ENCODE peak calls at places on chromosome 14, in nine cellular contexts. C is A549, I is right lobe of liver, F is body of pancreas, H is esophagus muscularis mucosa, T is HCT116, V is uterus, U is IMR-90, L is heart left ventricle. W is an unnamed sample.

GRCh38 chr14:92927396-92928257 is 4.7 kb downstream of the CHGA start:
- DNase-seq in T (no peak), C (no peak), F (no peak), H (no peak), V (no peak), U (no peak), L (no peak), I (no peak), W (no peak)

GRCh38 chr14:90644882-90645281 is 171.3 kb downstream of the TTC7B start:
- DNase-seq in F (peak; percentile 27), I (no peak), T (no peak), C (no peak), U (peak; percentile 80), L (no peak), H (no peak), V (peak; percentile 52), W (no peak)

GRCh38 chr14:31927348-31927826 is 149.7 kb upstream of the ARHGAP5 start:
- DNase-seq in L (no peak), U (peak; percentile 97), I (no peak), F (no peak), V (no peak), C (peak; percentile 84), T (no peak), H (no peak), W (no peak)

GRCh38 chr14:76576047-76576741 is 185.1 kb upstream of the VASH1 start:
- DNase-seq in T (no peak), V (no peak), U (peak; percentile 1), H (no peak), L (no peak), F (peak; percentile 32), I (no peak), C (no peak), W (no peak)

GRCh38 chr14:87467578-87467977 is 525.4 kb downstream of the GALC start:
- DNase-seq in I (no peak), H (no peak), C (no peak), V (no peak), F (no peak), U (no peak), L (no peak), T (no peak), W (no peak)

GRCh38 chr14:71668186-71668912 is 263.9 kb upstream of the RGS6 start:
- DNase-seq in L (no peak), I (no peak), T (no peak), F (no peak), H (no peak), V (no peak), C (no peak), U (peak; percentile 47), W (no peak)

GRCh38 chr14:54312166-54312801 is 84.5 kb upstream of the CDKN3 start:
- DNase-seq in T (peak; percentile 62), H (no peak), V (no peak), L (no peak), C (peak; percentile 40), U (peak; percentile 85), F (no peak), I (no peak), W (peak; percentile 85)

GRCh38 chr14:104253901-104254353 is 115.5 kb downstream of the KIF26A start:
- DNase-seq in V (no peak), H (no peak), I (no peak), U (no peak), T (no peak), F (no peak), L (no peak), C (no peak), W (no peak)

GRCh38 chr14:96624661-96625435 is 122.7 kb downstream of the PAPOLA start:
- DNase-seq in T (no peak), I (no peak), H (no peak), U (no peak), L (no peak), V (no peak), C (no peak), F (no peak), W (no peak)

GRCh38 chr14:68686212-68686478 is 106.7 kb downstream of the ZFP36L1 start:
- DNase-seq in I (no peak), V (no peak), F (no peak), T (no peak), C (no peak), L (no peak), H (no peak), U (no peak), W (no peak)

GRCh38 chr14:66495214-66496098 is 9.3 kb downstream of the CCDC196 start:
- DNase-seq in I (no peak), F (peak; percentile 66), U (peak; percentile 71), H (no peak), T (peak; percentile 39), C (peak; percentile 79), L (no peak), V (peak; percentile 17), W (peak; percentile 44)

GRCh38 chr14:61710853-61711817 is 15.8 kb downstream of the HIF1A start:
- DNase-seq in L (no peak), V (no peak), U (no peak), T (no peak), I (no peak), H (no peak), F (no peak), C (no peak), W (peak; percentile 31)

GRCh38 chr14:58133739-58134138 is 18.3 kb downstream of the ARMH4 start:
- DNase-seq in C (peak; percentile 32), H (no peak), U (peak; percentile 85), V (no peak), F (no peak), T (no peak), I (no peak), L (no peak), W (no peak)

GRCh38 chr14:21940887-21941855 is 267.6 kb upstream of the OR4E1 start:
- DNase-seq in V (no peak), H (no peak), C (peak; percentile 56), L (no peak), T (peak; percentile 24), F (peak; percentile 14), I (no peak), U (peak; percentile 2), W (no peak)

GRCh38 chr14:95316826-95317225 is 2.9 kb downstream of the CLMN start:
- DNase-seq in T (no peak), C (no peak), H (no peak), L (no peak), V (no peak), U (no peak), F (no peak), I (no peak), W (no peak)

GRCh38 chr14:23154876-23155587 is 28.4 kb downstream of the SLC7A8 start:
- DNase-seq in T (no peak), H (peak; percentile 95), L (peak; percentile 79), C (peak; percentile 41), U (peak; percentile 89), V (peak; percentile 83), I (peak; percentile 41), F (peak; percentile 92), W (peak; percentile 91)
- TF ChIP-seq POLR2A in T (no peak), H (peak; percentile 17), L (peak; percentile 34), C (no peak), U (no peak), V (no peak), I (no peak), F (peak; percentile 39), W (no peak)

DNA sequence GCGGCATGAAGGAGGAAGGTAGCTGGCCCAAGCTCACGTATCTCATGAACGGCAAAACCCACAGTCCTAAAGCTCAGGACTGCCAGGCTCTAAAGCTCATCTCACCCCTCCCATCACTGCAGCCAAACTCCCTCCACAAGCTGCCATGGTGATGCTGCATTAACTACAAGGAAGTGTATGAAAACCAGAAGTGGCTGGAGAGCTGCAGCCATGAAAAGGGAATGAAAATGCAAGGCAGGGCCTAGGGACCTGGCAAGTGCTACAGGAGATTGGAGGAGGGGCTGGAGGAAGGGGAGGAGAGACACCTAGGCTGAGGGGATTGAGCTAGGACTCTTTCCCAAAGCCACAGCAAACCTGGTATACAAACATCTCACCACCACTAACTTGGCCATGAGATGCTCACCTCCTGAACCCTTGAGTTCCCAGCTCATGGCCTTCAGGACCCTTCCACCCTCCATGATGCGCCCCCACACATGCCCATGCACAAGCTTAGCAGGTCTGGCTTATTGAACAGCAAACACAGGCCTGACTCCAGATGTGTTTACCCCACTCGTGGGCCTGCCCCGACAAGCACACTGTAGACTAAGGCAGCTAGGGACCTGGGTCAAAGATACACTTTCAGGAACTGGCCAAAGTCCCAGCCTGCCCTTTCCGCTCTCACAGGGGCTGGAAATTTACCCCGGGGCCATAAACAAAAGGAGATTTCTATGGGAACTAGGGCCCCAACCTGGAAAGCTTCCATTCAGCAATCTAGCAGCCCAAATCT is 42.0 kb downstream of the LTBP2 start:
- DNase-seq in V (no peak), L (peak; percentile 16), T (no peak), F (no peak), U (peak; percentile 21), C (no peak), H (no peak), I (no peak), W (peak; percentile 84)
- H3K4me1 ChIP-seq in V (peaks cover 7% of the 10 kb centered on the region), L (peaks cover 87% of the 10 kb centered on the region), T (peaks cover 90% of the 10 kb centered on the region), F (no peaks in the 10 kb centered on the region), U (peaks cover 58% of the 10 kb centered on the region), C (peaks cover 85% of the 10 kb centered on the region), H (peaks cover 85% of the 10 kb centered on the region), I (no peaks in the 10 kb centered on the region), W (no peaks in the 10 kb centered on the region)

GRCh38 chr14:105884808-105885281 is 358.5 kb downstream of the TMEM121 start:
- DNase-seq in T (no peak), H (no peak), I (peak; percentile 4), C (no peak), U (no peak), L (peak; percentile 45), F (peak; percentile 1), V (peak; percentile 9), W (no peak)

GRCh38 chr14:105880616-105881015 is 354.2 kb downstream of the TMEM121 start:
- DNase-seq in L (no peak), C (no peak), V (peak; percentile 7), I (peak; percentile 5), T (no peak), H (no peak), F (no peak), U (no peak), W (no peak)

GRCh38 chr14:105883066-105884005 is 357.0 kb downstream of the TMEM121 start:
- DNase-seq in L (peak; percentile 57), V (peak; percentile 5), T (no peak), F (peak; percentile 2), H (no peak), C (no peak), I (peak; percentile 7), U (no peak), W (no peak)

GRCh38 chr14:105881021-105881930 is 354.9 kb downstream of the TMEM121 start:
- DNase-seq in T (no peak), V (peak; percentile 6), H (no peak), C (no peak), L (peak; percentile 51), I (peak; percentile 11), F (peak; percentile 2), U (no peak), W (no peak)

GRCh38 chr14:105882626-105883025 is 356.2 kb downstream of the TMEM121 start:
- DNase-seq in T (no peak), F (peak; percentile 1), L (peak; percentile 42), U (no peak), H (no peak), C (no peak), V (peak; percentile 5), I (peak; percentile 5), W (no peak)
- H3K9me3 ChIP-seq in T (no peaks in the 10 kb centered on the region), F (no peaks in the 10 kb centered on the region), L (no peaks in the 10 kb centered on the region), U (peaks cover 46% of the 10 kb centered on the region), H (peaks cover under 1% of the 10 kb centered on the region), C (no peaks in the 10 kb centered on the region), V (no peaks in the 10 kb centered on the region), I (no peaks in the 10 kb centered on the region), W (no peaks in the 10 kb centered on the region)

DNA sequence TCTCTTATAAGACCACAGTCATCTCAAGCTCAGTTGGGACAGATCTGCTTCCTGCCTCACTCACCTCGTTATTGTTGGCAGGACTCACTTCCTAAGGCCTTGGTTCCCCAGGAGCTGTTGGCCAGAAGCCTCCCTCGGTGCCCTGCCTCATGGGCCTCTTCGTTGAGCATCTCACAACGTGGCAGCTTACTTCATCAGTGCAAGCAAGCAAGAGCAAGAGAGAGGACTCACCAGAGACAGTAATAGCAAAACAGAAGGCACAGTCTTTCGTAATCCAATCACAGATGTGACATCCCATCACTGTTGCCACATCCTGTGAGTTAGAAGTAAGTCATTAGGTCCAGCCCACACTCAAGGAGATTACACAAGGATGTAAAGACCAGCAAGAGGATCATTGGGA is 5.1 kb upstream of the NUMB start:
- DNase-seq in T (no peak), H (no peak), C (peak; percentile 52), F (peak; percentile 34), V (no peak), L (no peak), U (peak; percentile 98), I (no peak), W (no peak)
- TF ChIP-seq POLR2A in T (no peak), H (no peak), C (no peak), F (no peak), V (no peak), L (no peak), U (peak; percentile 77), I (no peak), W (no peak)